ENCODE peak calls at places on chromosomes 1 and 21, in six cellular contexts. X, D, J, C, N and T are unnamed samples.

GRCh38 chr1:234518876-234519275 is 39.9 kb upstream of the TARBP1 start:
- DNase-seq in X (no peak), D (no peak), J (no peak), C (no peak), N (no peak), T (no peak)

GRCh38 chr1:43229831-43230780 is 39.7 kb upstream of the TMEM125 start:
- DNase-seq in X (no peak), D (no peak), J (peak), C (no peak), N (no peak), T (no peak)

GRCh38 chr21:45152265-45152746 is 77.9 kb downstream of the ADARB1 start:
- DNase-seq in X (peak), D (peak), J (peak), C (no peak), N (peak), T (no peak)

GRCh38 chr1:201444792-201445191 is 23.3 kb upstream of the TNNI1 start:
- DNase-seq in X (no peak), D (no peak), J (no peak), C (no peak), N (no peak), T (no peak)

GRCh38 chr1:219385786-219386427 is 212.2 kb downstream of the LYPLAL1 start:
- DNase-seq in X (peak), D (peak), J (peak), C (peak), N (peak), T (peak)

GRCh38 chr1:241688940-241689368 is 36.9 kb downstream of the WDR64 start:
- DNase-seq in X (no peak), D (no peak), J (no peak), C (no peak), N (no peak), T (no peak)

GRCh38 chr1:22978299-22978698 is 5.6 kb upstream of the LACTBL1 start:
- DNase-seq in X (no peak), D (no peak), J (no peak), C (no peak), N (no peak), T (no peak)

GRCh38 chr1:46533179-46533864 is 18.1 kb downstream of the KNCN start:
- DNase-seq in X (peak), D (peak), J (peak), C (no peak), N (no peak), T (no peak)

GRCh38 chr21:32135401-32136363 is 143.2 kb downstream of the MIS18A start:
- DNase-seq in X (peak), D (no peak), J (no peak), C (no peak), N (no peak), T (peak)

GRCh38 chr1:194873328-194873923 is 1687.0 kb upstream of the B3GALT2 start:
- DNase-seq in X (no peak), D (no peak), J (no peak), C (no peak), N (peak), T (no peak)

GRCh38 chr1:163440090-163440489 is 118.3 kb downstream of the NUF2 start:
- DNase-seq in X (no peak), D (no peak), J (no peak), C (no peak), N (no peak), T (no peak)

GRCh38 chr1:107479865-107480264 is 339.0 kb downstream of the NTNG1 start:
- DNase-seq in X (no peak), D (no peak), J (no peak), C (no peak), N (no peak), T (no peak)

GRCh38 chr1:19435851-19436465 is 49.4 kb downstream of the CAPZB start:
- DNase-seq in X (no peak), D (no peak), J (no peak), C (peak), N (no peak), T (no peak)

GRCh38 chr21:36697473-36698159 is 1.3 kb upstream of the SIM2 start:
- DNase-seq in X (peak), D (peak), J (peak), C (no peak), N (no peak), T (no peak)

GRCh38 chr1:77446841-77447555 is 165.2 kb downstream of the AK5 start:
- DNase-seq in X (no peak), D (no peak), J (no peak), C (no peak), N (no peak), T (no peak)

GRCh38 chr1:100162881-100163280 is 15.2 kb downstream of the LRRC39 start:
- DNase-seq in X (no peak), D (no peak), J (no peak), C (no peak), N (no peak), T (no peak)

GRCh38 chr1:96388421-96389310 is 332.9 kb upstream of the PTBP2 start:
- DNase-seq in X (no peak), D (no peak), J (no peak), C (no peak), N (no peak), T (no peak)

GRCh38 chr1:44543064-44543815 is 131.0 kb downstream of the TMEM53 start:
- DNase-seq in X (peak), D (peak), J (peak), C (no peak), N (peak), T (no peak)

GRCh38 chr1:222918746-222919477 is 104.1 kb downstream of the DISP1 start:
- DNase-seq in X (no peak), D (no peak), J (no peak), C (no peak), N (no peak), T (no peak)

GRCh38 chr21:25964009-25964408 is 206.6 kb downstream of the APP start:
- DNase-seq in X (no peak), D (no peak), J (no peak), C (no peak), N (no peak), T (no peak)

GRCh38 chr1:201113451-201114244 is 1.4 kb upstream of the CACNA1S start:
- DNase-seq in X (no peak), D (no peak), J (no peak), C (no peak), N (no peak), T (no peak)

GRCh38 chr1:226779536-226779935 is 40.5 kb upstream of the ITPKB start:
- DNase-seq in X (no peak), D (no peak), J (no peak), C (no peak), N (no peak), T (no peak)

GRCh38 chr1:228048120-228048519 is 34.4 kb upstream of the ARF1 start:
- DNase-seq in X (peak), D (no peak), J (no peak), C (no peak), N (no peak), T (no peak)

GRCh38 chr1:60431593-60431992 is 358.0 kb upstream of the C1orf87 start:
- DNase-seq in X (no peak), D (no peak), J (no peak), C (no peak), N (no peak), T (no peak)

GRCh38 chr1:187411118-187411517 is 582.4 kb downstream of the PLA2G4A start:
- DNase-seq in X (no peak), D (no peak), J (no peak), C (no peak), N (no peak), T (no peak)

GRCh38 chr1:187409341-187409740 is 580.6 kb downstream of the PLA2G4A start:
- DNase-seq in X (no peak), D (no peak), J (no peak), C (no peak), N (no peak), T (no peak)

GRCh38 chr1:187413770-187414169 is 585.0 kb downstream of the PLA2G4A start:
- DNase-seq in X (no peak), D (no peak), J (peak), C (no peak), N (no peak), T (no peak)

DNA sequence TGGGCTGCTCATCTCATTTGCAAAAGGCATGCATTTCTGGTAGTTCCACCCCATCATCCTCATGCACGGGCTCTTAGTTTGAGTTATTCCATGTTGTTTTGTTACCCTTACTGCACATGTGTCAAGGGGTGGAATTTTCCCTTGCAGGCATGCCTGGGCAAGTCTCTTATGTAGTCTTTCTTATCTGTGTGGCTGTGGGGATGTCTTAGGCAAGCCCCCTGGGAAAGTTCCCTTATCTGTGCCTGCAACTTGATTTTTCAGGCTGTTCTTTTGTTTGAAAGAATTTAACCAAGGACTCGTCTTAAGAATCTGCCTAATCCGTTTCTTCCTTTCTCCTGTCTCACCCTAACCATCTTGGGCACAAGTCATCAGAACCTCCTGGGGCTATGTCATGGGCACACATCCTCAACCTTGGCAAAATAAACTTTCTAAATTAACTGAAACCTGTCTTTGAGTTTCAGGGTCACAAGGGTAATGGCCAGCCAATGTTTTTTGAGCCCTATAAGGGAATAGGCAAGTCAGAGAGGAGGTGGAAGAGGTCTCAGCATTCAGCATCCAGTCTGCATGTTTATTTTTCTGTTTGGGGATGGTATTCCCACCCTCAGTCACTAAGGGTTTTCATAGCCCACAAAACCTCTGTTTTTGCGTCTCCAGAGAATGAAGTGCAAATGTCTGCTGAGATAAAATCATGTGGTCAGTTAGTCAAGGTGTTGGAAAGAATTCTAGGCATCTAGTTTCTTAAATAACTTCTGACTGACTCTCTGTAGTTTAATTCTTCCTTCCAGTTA is 579.7 kb downstream of the PLA2G4A start:
- DNase-seq in X (no peak), D (no peak), J (no peak), C (no peak), N (no peak), T (no peak)
- TF ChIP-seq CREB1 in X (no peak), D (no peak), J (no peak), C (no peak), N (no peak), T (no peak)

GRCh38 chr1:202590975-202591411 is 119.3 kb downstream of the SYT2 start:
- DNase-seq in X (no peak), D (no peak), J (no peak), C (no peak), N (no peak), T (no peak)

GRCh38 chr1:202591523-202591922 is 118.7 kb downstream of the SYT2 start:
- DNase-seq in X (no peak), D (no peak), J (no peak), C (no peak), N (no peak), T (no peak)

GRCh38 chr1:202593845-202594244 is 116.4 kb downstream of the SYT2 start:
- DNase-seq in X (no peak), D (no peak), J (no peak), C (no peak), N (no peak), T (no peak)

GRCh38 chr1:202590119-202590518 is 120.1 kb downstream of the SYT2 start:
- DNase-seq in X (no peak), D (no peak), J (no peak), C (no peak), N (no peak), T (no peak)

GRCh38 chr1:202592141-202592540 is 118.1 kb downstream of the SYT2 start:
- DNase-seq in X (no peak), D (no peak), J (no peak), C (no peak), N (no peak), T (no peak)
- TF ChIP-seq CREB1 in X (no peak), D (no peak), J (no peak), C (no peak), N (no peak), T (no peak)

DNA sequence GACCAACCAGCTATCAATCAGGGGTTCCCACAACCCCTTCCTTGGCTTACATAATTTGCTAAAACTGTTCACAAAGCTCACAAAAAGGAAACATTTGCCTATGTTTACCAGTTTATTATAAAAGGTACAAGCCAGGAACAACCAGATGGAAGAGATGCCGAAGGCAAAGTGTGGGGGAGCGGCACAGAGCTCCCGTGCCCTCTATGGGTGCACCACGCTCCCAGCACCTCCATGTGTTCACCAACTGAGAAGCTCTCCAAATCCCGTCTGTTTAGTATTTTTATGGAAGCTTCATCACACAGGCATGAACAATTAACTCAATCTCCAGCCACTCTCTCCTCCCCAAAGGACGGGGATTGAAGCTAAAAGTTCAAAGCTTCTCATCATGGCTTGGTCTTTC is 32.9 kb downstream of the PSMG1 start:
- DNase-seq in X (no peak), D (no peak), J (no peak), C (no peak), N (no peak), T (no peak)
- TF ChIP-seq CREB1 in X (no peak), D (no peak), J (no peak), C (no peak), N (no peak), T (no peak)

GRCh38 chr1:108854226-108855019 is 2.5 kb downstream of the AKNAD1 start:
- DNase-seq in X (no peak), D (no peak), J (no peak), C (no peak), N (no peak), T (no peak)
- TF ChIP-seq CREB1 in X (no peak), D (no peak), J (no peak), C (no peak), N (no peak), T (no peak)